ENCODE peak calls at places on chromosome 19, in eight cellular contexts. F is tibial nerve, T is suprapubic skin, Y is A549, W is ovary, S is stomach, C is GM12878, R is SK-N-SH. A is an unnamed sample.

GRCh38 chr19:39802958-39803357 is 24.3 kb downstream of the LEUTX start:
- DNase-seq in Y (no peak), W (no peak), C (no peak), R (no peak), F (no peak), T (no peak), S (no peak), A (no peak)

GRCh38 chr19:2477732-2478191 is 1.8 kb downstream of the GADD45B start:
- DNase-seq in S (no peak), F (no peak), R (no peak), T (no peak), Y (peak; percentile 63), C (no peak), W (no peak), A (peak; percentile 81)

GRCh38 chr19:18529782-18530181 is 7.9 kb upstream of the ELL start:
- DNase-seq in R (no peak), W (no peak), C (no peak), Y (no peak), S (no peak), F (no peak), T (no peak), A (no peak)

GRCh38 chr19:46859637-46860124 is 1.1 kb upstream of the ARHGAP35 start:
- DNase-seq in S (peak; percentile 46), W (peak; percentile 84), Y (peak; percentile 90), T (peak; percentile 93), C (no peak), F (peak; percentile 81), R (peak; percentile 58), A (peak; percentile 94)

GRCh38 chr19:524062-524674 is 7.4 kb upstream of the CDC34 start:
- DNase-seq in S (no peak), C (no peak), Y (no peak), F (no peak), T (no peak), W (no peak), R (peak; percentile 75), A (peak; percentile 67)

GRCh38 chr19:38562096-38562495 is 55.7 kb downstream of the MAP4K1 start:
- DNase-seq in T (no peak), F (no peak), R (no peak), Y (no peak), S (no peak), C (no peak), W (no peak), A (no peak)

GRCh38 chr19:20278342-20278741 is 111.3 kb downstream of the ZNF486 start:
- DNase-seq in F (no peak), S (peak; percentile 43), W (no peak), Y (no peak), T (no peak), R (no peak), C (no peak), A (no peak)

GRCh38 chr19:46442808-46443450 is 14.2 kb upstream of the PNMA8C start:
- DNase-seq in R (no peak), S (peak; percentile 55), T (no peak), Y (peak; percentile 60), C (no peak), F (no peak), W (peak; percentile 74), A (no peak)

GRCh38 chr19:21751379-21751778 is 16.0 kb downstream of the ZNF100 start:
- DNase-seq in S (no peak), Y (no peak), R (no peak), W (no peak), T (no peak), F (no peak), C (no peak), A (no peak)

GRCh38 chr19:47035495-47036232 is 12.8 kb downstream of the TMEM160 start:
- DNase-seq in C (peak; percentile 77), F (peak; percentile 92), T (peak; percentile 91), S (peak; percentile 93), Y (peak; percentile 92), R (peak; percentile 96), W (peak; percentile 87), A (peak; percentile 90)

GRCh38 chr19:54160948-54161347 is 1.4 kb upstream of the LENG1 start:
- DNase-seq in R (no peak), C (no peak), Y (no peak), W (no peak), F (no peak), S (no peak), T (no peak), A (no peak)

GRCh38 chr19:5578094-5578846 is 10.5 kb upstream of the TINCR start:
- DNase-seq in W (peak; percentile 72), C (no peak), F (peak; percentile 58), T (peak; percentile 84), Y (peak; percentile 33), S (peak; percentile 74), R (peak; percentile 95), A (peak; percentile 74)

GRCh38 chr19:35903550-35904179 is 1.3 kb downstream of the HCST start:
- DNase-seq in C (peak; percentile 84), S (peak; percentile 77), R (peak; percentile 75), W (peak; percentile 67), Y (peak; percentile 68), F (peak; percentile 57), T (peak; percentile 87), A (peak; percentile 87)
- TF ChIP-seq EP300 in C (peak; percentile 73), S (no peak), R (no peak), W (no peak), Y (no peak), F (no peak), T (no peak), A (no peak)

GRCh38 chr19:3683866-3684816 is 16.1 kb downstream of the PIP5K1C start:
- DNase-seq in F (no peak), Y (no peak), T (no peak), C (no peak), R (no peak), S (no peak), W (no peak), A (no peak)

GRCh38 chr19:3684817-3685410 is 15.4 kb downstream of the PIP5K1C start:
- DNase-seq in F (no peak), R (no peak), C (no peak), Y (no peak), W (no peak), T (no peak), S (no peak), A (no peak)

GRCh38 chr19:3682741-3683404 is 17.4 kb downstream of the PIP5K1C start:
- DNase-seq in T (no peak), R (peak; percentile 79), W (peak; percentile 57), F (no peak), S (no peak), Y (no peak), C (no peak), A (no peak)

GRCh38 chr19:3682286-3682685 is 18.0 kb downstream of the PIP5K1C start:
- DNase-seq in C (no peak), R (no peak), W (no peak), Y (no peak), S (no peak), T (no peak), F (no peak), A (no peak)

GRCh38 chr19:3683405-3683865 is 16.8 kb downstream of the PIP5K1C start:
- DNase-seq in R (no peak), Y (no peak), W (peak; percentile 42), C (no peak), F (no peak), T (peak; percentile 63), S (no peak), A (no peak)
- H3K27ac ChIP-seq in R (no peak overlapping the region), Y (no peak overlapping the region), W (no peak overlapping the region), C (peak overlapping the region; percentile 19), F (no peak overlapping the region), T (no peak overlapping the region), S (no peak overlapping the region), A (peak overlapping the region; percentile 97)

GRCh38 chr19:14265285-14266036 is 59.5 kb upstream of the ADGRL1 start:
- DNase-seq in C (no peak), Y (no peak), R (no peak), T (no peak), F (no peak), W (no peak), S (no peak), A (no peak)
- H3K4me3 ChIP-seq in C (no peak overlapping the region), Y (no peak overlapping the region), R (no peak overlapping the region), T (no peak overlapping the region), F (no peak overlapping the region), W (peak overlapping the region; percentile 10), S (peak overlapping the region; percentile 22), A (no peak overlapping the region)

GRCh38 chr19:35044317-35045117 is 3.0 kb downstream of the HPN start:
- DNase-seq in R (peak; percentile 85), Y (peak; percentile 76), T (no peak), C (no peak), S (peak; percentile 68), F (peak; percentile 78), W (peak; percentile 50), A (no peak)
- TF ChIP-seq EP300 in R (no peak), Y (no peak), T (no peak), C (no peak), S (no peak), F (no peak), W (no peak), A (no peak)

A was measured in sigmoid colon.